ENCODE peak calls at places on chromosomes 13 and 19, in nine cellular contexts. F is GM23248, M is cardiac muscle cell, A is brain microvascular endothelial cell, T is mesendoderm, E is psoas muscle, X is AG04450, C is hepatocyte, W is body of pancreas. G is an unnamed sample. For H3K27me3, the result is how much of the 10 kb centered on the place peaks cover.

GRCh38 chr19:54873990-54874389 is at the start of gene FCAR:
- DNase-seq in F (no peak), M (no peak), A (no peak), T (no peak), E (no peak), X (no peak), C (no peak), W (peak), G (no peak)

GRCh38 chr19:48630289-48631036 is 6.7 kb downstream of the DBP start:
- DNase-seq in F (peak), M (peak), A (peak), T (peak), E (peak), X (no peak), C (peak), W (peak), G (no peak)

GRCh38 chr19:14059093-14059480 is 2.8 kb downstream of the PALM3 start:
- DNase-seq in F (no peak), M (peak), A (no peak), T (no peak), E (peak), X (no peak), C (no peak), W (no peak), G (no peak)

GRCh38 chr19:11642902-11643301 is 45.6 kb downstream of the ZNF627 start:
- DNase-seq in F (no peak), M (no peak), A (no peak), T (no peak), E (no peak), X (no peak), C (no peak), W (no peak), G (no peak)

GRCh38 chr19:39293394-39293793 is 2.8 kb upstream of the IFNL1 start:
- DNase-seq in F (no peak), M (no peak), A (no peak), T (no peak), E (no peak), X (no peak), C (no peak), W (no peak), G (no peak)

GRCh38 chr19:1087813-1088418 is 7.3 kb downstream of the POLR2E start:
- DNase-seq in F (no peak), M (no peak), A (no peak), T (no peak), E (no peak), X (no peak), C (no peak), W (peak), G (no peak)

GRCh38 chr19:6213266-6213595 is 66.5 kb downstream of the MLLT1 start:
- DNase-seq in F (no peak), M (no peak), A (no peak), T (no peak), E (no peak), X (no peak), C (no peak), W (no peak), G (no peak)

GRCh38 chr19:28313633-28314032 is 899.3 kb downstream of the UQCRFS1 start:
- DNase-seq in F (peak), M (no peak), A (peak), T (peak), E (peak), X (no peak), C (no peak), W (peak), G (peak)

GRCh38 chr19:19506592-19506991 is 8.8 kb downstream of the TSSK6 start:
- DNase-seq in F (no peak), M (no peak), A (no peak), T (no peak), E (no peak), X (no peak), C (no peak), W (no peak), G (no peak)

GRCh38 chr13:75312884-75313520 is 169.0 kb downstream of the TBC1D4 start:
- DNase-seq in F (no peak), M (no peak), A (no peak), T (no peak), E (no peak), X (no peak), C (no peak), W (no peak), G (no peak)

GRCh38 chr13:42997381-42997780 is 5.3 kb upstream of the EPSTI1 start:
- DNase-seq in F (peak), M (peak), A (peak), T (no peak), E (no peak), X (no peak), C (no peak), W (no peak), G (no peak)

GRCh38 chr19:50330365-50331078 is 1.3 kb upstream of the KCNC3 start:
- DNase-seq in F (peak), M (peak), A (no peak), T (peak), E (peak), X (no peak), C (peak), W (peak), G (peak)
- H3K4me3 ChIP-seq in F (no peak), M (peak), A (no peak), T (peak), E (peak), X (no peak), C (peak), W (no peak), G (no peak)

GRCh38 chr19:33616346-33616745 is 5.4 kb upstream of the CHST8 start:
- DNase-seq in F (no peak), M (no peak), A (no peak), T (no peak), E (no peak), X (no peak), C (no peak), W (no peak), G (no peak)

GRCh38 chr19:33621065-33621785 is 528 bp upstream of the CHST8 start:
- DNase-seq in F (no peak), M (no peak), A (no peak), T (no peak), E (no peak), X (no peak), C (no peak), W (no peak), G (no peak)

GRCh38 chr19:33620611-33621010 is 1.1 kb upstream of the CHST8 start:
- DNase-seq in F (no peak), M (no peak), A (no peak), T (no peak), E (no peak), X (no peak), C (no peak), W (no peak), G (no peak)

GRCh38 chr19:33616857-33617256 is 4.9 kb upstream of the CHST8 start:
- DNase-seq in F (no peak), M (no peak), A (no peak), T (no peak), E (no peak), X (no peak), C (no peak), W (no peak), G (no peak)

GRCh38 chr19:33618884-33619283 is 2.9 kb upstream of the CHST8 start:
- DNase-seq in F (no peak), M (no peak), A (no peak), T (no peak), E (no peak), X (no peak), C (no peak), W (no peak), G (no peak)
- H3K27me3 ChIP-seq in F (under half), M (half or more), A (under half), T (under half), E (under half), X (under half), C (half or more), W (under half), G (under half)

GRCh38 chr19:4357921-4358326 is 14.6 kb downstream of the MPND start:
- DNase-seq in F (no peak), M (no peak), A (no peak), T (no peak), E (no peak), X (no peak), C (no peak), W (no peak), G (no peak)

GRCh38 chr19:4360641-4361151 is 17.3 kb downstream of the MPND start:
- DNase-seq in F (no peak), M (no peak), A (no peak), T (peak), E (no peak), X (no peak), C (peak), W (no peak), G (no peak)

GRCh38 chr19:4358709-4359626 is 15.6 kb downstream of the MPND start:
- DNase-seq in F (no peak), M (no peak), A (no peak), T (no peak), E (no peak), X (no peak), C (no peak), W (no peak), G (no peak)

GRCh38 chr19:4360081-4360569 is 16.8 kb downstream of the MPND start:
- DNase-seq in F (no peak), M (no peak), A (no peak), T (no peak), E (no peak), X (no peak), C (no peak), W (no peak), G (no peak)

DNA sequence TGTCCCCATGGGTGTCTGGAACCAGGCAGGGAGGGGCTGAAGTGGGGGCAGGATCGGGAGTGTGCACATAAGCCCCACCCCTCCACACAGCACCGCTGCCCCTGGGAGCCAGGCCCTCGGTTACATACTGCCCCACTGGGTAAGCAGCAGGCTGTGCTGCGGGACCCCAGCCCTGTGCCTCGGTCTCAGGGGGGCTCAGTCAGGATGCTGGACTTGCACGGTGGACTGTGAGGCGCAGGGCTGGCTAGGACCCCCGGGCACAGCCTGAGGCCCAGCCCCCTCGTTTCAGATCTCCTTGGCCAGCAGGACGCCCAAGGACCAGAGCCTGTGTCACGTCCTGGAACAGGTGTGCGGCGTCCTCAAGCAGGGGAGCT is 16.3 kb downstream of the MPND start:
- DNase-seq in F (no peak), M (no peak), A (no peak), T (no peak), E (no peak), X (no peak), C (no peak), W (no peak), G (no peak)
- H3K4me3 ChIP-seq in F (no peak), M (no peak), A (no peak), T (no peak), E (no peak), X (no peak), C (no peak), W (no peak), G (no peak)

DNA sequence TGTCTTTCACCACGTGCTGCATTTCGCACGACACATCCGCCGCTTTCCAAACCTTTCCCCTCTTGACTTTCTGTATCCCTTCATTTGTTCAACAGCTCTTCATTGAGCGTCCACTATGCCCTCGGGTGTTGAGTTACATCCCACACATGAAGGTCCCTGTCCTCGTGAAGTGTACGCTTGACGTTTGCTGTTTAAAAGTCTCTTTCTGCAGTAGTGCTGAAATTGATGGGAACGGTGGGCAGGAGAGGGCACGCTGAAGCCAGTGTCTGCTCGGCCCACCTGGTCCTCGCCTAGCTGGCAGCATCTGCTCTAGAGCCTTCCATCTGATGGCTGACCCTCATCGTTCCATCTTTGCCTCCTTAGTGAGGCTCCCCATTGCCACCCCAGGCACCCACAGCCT is 55.6 kb upstream of the AMER2 start:
- DNase-seq in F (no peak), M (no peak), A (no peak), T (no peak), E (no peak), X (no peak), C (no peak), W (no peak), G (no peak)
- H3K27me3 ChIP-seq in F (under half), M (under half), A (under half), T (under half), E (under half), X (under half), C (under half), W (under half), G (under half)

DNA sequence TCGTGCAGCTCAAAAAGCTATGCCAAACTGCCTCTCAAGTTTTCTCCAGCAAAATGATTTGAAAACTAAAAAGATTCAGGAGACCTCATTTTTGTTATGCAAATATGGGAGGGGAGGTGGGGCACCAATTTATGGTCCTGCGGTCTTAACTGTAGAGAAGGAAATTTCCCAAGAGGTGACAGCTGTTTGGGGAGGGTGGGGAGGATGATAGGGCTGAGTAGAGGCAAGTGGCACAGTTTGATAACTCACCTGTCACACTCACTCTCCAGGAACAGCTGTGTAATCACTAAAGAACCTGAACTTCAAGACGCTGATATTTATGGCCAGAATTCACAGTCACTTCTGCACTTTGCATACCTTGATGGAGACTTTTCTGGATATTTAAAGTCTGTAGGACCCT is 232.9 kb upstream of the STARD13 start:
- DNase-seq in F (no peak), M (no peak), A (no peak), T (no peak), E (no peak), X (no peak), C (no peak), W (no peak), G (no peak)
- H3K4me3 ChIP-seq in F (no peak), M (no peak), A (no peak), T (no peak), E (no peak), X (no peak), C (no peak), W (no peak), G (no peak)

DNA sequence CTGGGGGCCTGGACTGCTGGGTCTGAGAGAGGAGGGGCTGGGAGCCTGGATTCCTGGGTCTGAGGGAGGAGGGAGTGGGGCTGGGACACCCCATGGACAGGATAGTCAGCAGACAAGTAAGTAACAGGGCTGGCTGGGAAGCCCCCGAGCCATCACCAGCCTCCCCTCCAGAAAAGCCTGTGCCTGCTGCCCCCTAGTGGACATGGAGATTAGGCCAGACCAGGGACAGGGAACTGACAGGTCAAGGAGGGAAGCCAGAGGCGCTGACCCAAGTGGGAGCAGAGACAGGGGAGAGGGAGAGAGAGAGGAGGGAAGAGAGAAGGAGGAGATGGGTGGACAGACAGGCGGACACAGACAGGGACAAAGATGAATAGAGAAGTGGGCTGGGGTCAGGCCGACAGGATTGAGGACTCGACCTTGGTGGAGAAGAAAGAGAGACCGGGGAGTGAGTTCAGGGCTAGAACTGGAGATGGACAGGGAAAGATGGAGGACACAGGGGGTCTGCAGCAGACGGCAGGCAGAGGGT is 6.7 kb upstream of the ERFL start:
- DNase-seq in F (peak), M (peak), A (peak), T (peak), E (peak), X (peak), C (peak), W (peak), G (peak)
- H3K27me3 ChIP-seq in F (under half), M (half or more), A (half or more), T (half or more), E (under half), X (half or more), C (half or more), W (under half), G (half or more)

GRCh38 chr19:33376423-33376822 is 2.9 kb downstream of the CEBPG start:
- DNase-seq in F (peak), M (no peak), A (peak), T (no peak), E (peak), X (no peak), C (peak), W (peak), G (peak)

GRCh38 chr19:33375760-33376159 is 2.3 kb downstream of the CEBPG start:
- DNase-seq in F (peak), M (no peak), A (no peak), T (no peak), E (no peak), X (no peak), C (no peak), W (no peak), G (no peak)

GRCh38 chr19:33374406-33374703 is 846 bp downstream of the CEBPG start:
- DNase-seq in F (peak), M (peak), A (no peak), T (peak), E (no peak), X (no peak), C (no peak), W (peak), G (peak)

GRCh38 chr19:33373701-33374405 is at the start of gene CEBPG:
- DNase-seq in F (peak), M (peak), A (no peak), T (no peak), E (peak), X (no peak), C (peak), W (peak), G (peak)

DNA sequence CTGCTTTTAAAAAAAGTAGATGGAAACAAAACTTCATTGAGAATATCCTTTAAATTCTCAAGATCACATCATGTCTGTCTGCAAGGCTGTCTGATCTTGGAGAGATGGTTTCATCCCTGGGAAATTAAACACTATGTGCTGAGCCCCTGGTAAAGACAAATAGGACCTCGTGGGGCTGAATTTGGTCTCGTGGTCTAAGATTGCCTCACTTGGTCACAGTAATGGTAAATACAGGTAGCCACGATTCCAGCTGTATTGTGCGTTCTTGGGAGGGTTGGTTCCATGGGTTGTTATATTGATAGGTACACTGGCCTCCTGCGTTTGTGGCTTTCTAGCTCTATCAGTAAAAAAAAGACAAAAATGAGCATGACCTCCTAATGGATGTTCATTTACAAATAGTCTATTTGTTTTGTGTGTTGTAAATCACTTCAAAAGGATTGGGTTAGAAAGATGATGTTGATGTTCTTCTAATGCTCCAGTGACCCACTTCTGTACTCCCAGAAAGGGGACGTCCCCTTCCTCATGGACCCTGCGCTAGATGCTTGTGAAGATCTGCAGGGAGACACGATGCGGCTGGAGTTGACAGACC is 1.7 kb downstream of the CEBPG start:
- DNase-seq in F (no peak), M (no peak), A (no peak), T (no peak), E (no peak), X (no peak), C (no peak), W (no peak), G (no peak)
- H3K4me3 ChIP-seq in F (peak), M (no peak), A (no peak), T (no peak), E (peak), X (peak), C (peak), W (no peak), G (peak)

GRCh38 chr19:46073268-46073922 is 32.6 kb upstream of the IGFL4 start:
- DNase-seq in F (peak), M (no peak), A (no peak), T (no peak), E (no peak), X (no peak), C (no peak), W (no peak), G (no peak)
- H3K27me3 ChIP-seq in F (half or more), M (half or more), A (under half), T (under half), E (under half), X (under half), C (under half), W (under half), G (under half)

G was measured in MG63.